ENCODE peak calls at places on chromosomes 3 and 15, in four cellular contexts. L is Daoy; W is activated T-helper 1 cell treated with anti-CD3 and anti-CD28 coated beads, Interleukin-12 subunit alpha, Interleukin-12 subunit beta, Interleukin-2, Interleukin-4 antibody, amounts not matched to agents 30 ng/mL and 10 ng/mL and 1 ng/mL, durations not matched to agents 14 hours and 24 hours and 36 hours; J is mesenchymal stem cell. Z is an unnamed sample.

GRCh38 chr3:140128217-140129137 is 193.5 kb downstream of the CLSTN2 start:
- DNase-seq in J (no peak), L (peak; percentile 64), W (no peak), Z (peak; percentile 47)

GRCh38 chr15:81388431-81388760 is 14.4 kb upstream of the TMC3 start:
- DNase-seq in L (no peak), J (peak; percentile 10), W (no peak), Z (no peak)

GRCh38 chr3:112327371-112327951 is 5.5 kb upstream of the CD200 start:
- DNase-seq in L (peak; percentile 50), W (peak; percentile 38), J (peak; percentile 63), Z (peak; percentile 79)

GRCh38 chr3:54931182-54931581 is 3.3 kb upstream of the LRTM1 start:
- DNase-seq in J (no peak), W (no peak), L (no peak), Z (no peak)

GRCh38 chr3:32325957-32326356 is 65.7 kb upstream of the CMTM7 start:
- DNase-seq in L (no peak), W (no peak), J (no peak), Z (no peak)

GRCh38 chr15:101448336-101448735 is 41.2 kb downstream of the PCSK6 start:
- DNase-seq in J (no peak), L (no peak), W (no peak), Z (no peak)

GRCh38 chr3:86244897-86245296 is 746.1 kb downstream of the VGLL3 start:
- DNase-seq in J (no peak), L (no peak), W (no peak), Z (no peak)

GRCh38 chr15:33543957-33544356 is 233.2 kb downstream of the RYR3 start:
- DNase-seq in J (no peak), W (no peak), L (no peak), Z (no peak)

GRCh38 chr3:42843730-42844713 is 31.7 kb downstream of the CYP8B1 start:
- DNase-seq in W (no peak), J (no peak), L (no peak), Z (no peak)

GRCh38 chr15:80121546-80121945 is 31.3 kb upstream of the FAH start:
- DNase-seq in J (no peak), W (no peak), L (peak; percentile 10), Z (no peak)

GRCh38 chr3:34277110-34277509 is 478.7 kb downstream of the PDCD6IP start:
- DNase-seq in W (no peak), L (no peak), J (no peak), Z (no peak)

GRCh38 chr15:52370010-52370409 is 74.4 kb upstream of the MYO5C start:
- DNase-seq in J (no peak), L (no peak), W (no peak), Z (no peak)

GRCh38 chr3:195731356-195731960 is 10.7 kb downstream of the MUC20 start:
- DNase-seq in J (no peak), L (no peak), W (no peak), Z (no peak)

GRCh38 chr3:24088782-24089181 is 143.7 kb downstream of the NR1D2 start:
- DNase-seq in L (no peak), J (peak; percentile 17), W (no peak), Z (no peak)

GRCh38 chr3:179973931-179974361 is 62.8 kb downstream of the PEX5L start:
- DNase-seq in J (no peak), W (no peak), L (peak; percentile 47), Z (no peak)

GRCh38 chr15:25716414-25717102 is 146.6 kb downstream of the ATP10A start:
- DNase-seq in W (no peak), L (no peak), J (no peak), Z (no peak)

GRCh38 chr3:115111632-115112031 is 35.5 kb downstream of the ZBTB20 start:
- DNase-seq in L (no peak), J (no peak), W (no peak), Z (no peak)

GRCh38 chr3:133384331-133385027 is 15.4 kb upstream of the BFSP2 start:
- DNase-seq in J (peak; percentile 40), L (peak; percentile 72), W (no peak), Z (peak; percentile 71)

GRCh38 chr15:85543741-85544155 is 163.3 kb downstream of the AKAP13 start:
- DNase-seq in W (peak; percentile 22), J (no peak), L (no peak), Z (peak; percentile 43)

GRCh38 chr3:186663351-186664118 is 2.3 kb upstream of the HRG start:
- DNase-seq in L (no peak), J (no peak), W (no peak), Z (no peak)

GRCh38 chr3:132445812-132446211 is 28.5 kb downstream of the DNAJC13 start:
- DNase-seq in L (peak; percentile 17), W (no peak), J (peak; percentile 83), Z (peak; percentile 78)

GRCh38 chr15:29616512-29616911 is 205.8 kb downstream of the TJP1 start:
- DNase-seq in W (no peak), J (peak; percentile 6), L (no peak), Z (peak; percentile 6)

GRCh38 chr3:88180398-88180999 is 30.7 kb downstream of the C3orf38 start:
- DNase-seq in L (peak; percentile 2), J (peak; percentile 59), W (no peak), Z (peak; percentile 48)

GRCh38 chr15:86165263-86166204 is 85.9 kb downstream of the AGBL1 start:
- DNase-seq in W (no peak), L (no peak), J (peak; percentile 59), Z (no peak)

GRCh38 chr3:12541625-12542024 is 3.7 kb downstream of the MKRN2OS start:
- DNase-seq in J (no peak), W (no peak), L (no peak), Z (no peak)

GRCh38 chr3:113264249-113264648 is 52.9 kb downstream of the BOC start:
- DNase-seq in W (no peak), L (no peak), J (no peak), Z (no peak)

GRCh38 chr3:15317164-15317477 is 15.3 kb downstream of the SH3BP5 start:
- DNase-seq in J (no peak), W (no peak), L (peak; percentile 25), Z (no peak)

GRCh38 chr3:99929409-99930139 is 111.9 kb downstream of the CMSS1 start:
- DNase-seq in W (no peak), L (peak; percentile 61), J (no peak), Z (no peak)

GRCh38 chr15:34647569-34648334 is 64.3 kb upstream of the GOLGA8B start:
- DNase-seq in J (no peak), W (no peak), L (peak; percentile 3), Z (no peak)

GRCh38 chr3:58292866-58293265 is 13.2 kb upstream of the RPP14 start:
- DNase-seq in W (no peak), J (no peak), L (no peak), Z (no peak)

GRCh38 chr15:31465083-31465955 is 138.7 kb downstream of the KLF13 start:
- DNase-seq in J (no peak), L (no peak), W (no peak), Z (no peak)

GRCh38 chr3:121883507-121883906 is 10.7 kb upstream of the SLC15A2 start:
- DNase-seq in W (no peak), L (peak; percentile 16), J (peak; percentile 10), Z (peak; percentile 44)

GRCh38 chr3:36823806-36824205 is 59.5 kb upstream of the DCLK3 start:
- DNase-seq in J (no peak), W (no peak), L (no peak), Z (no peak)

GRCh38 chr3:136959599-136959998 is 1.8 kb downstream of the IL20RB start:
- DNase-seq in J (no peak), L (no peak), W (no peak), Z (no peak)

GRCh38 chr3:114389156-114389555 is 95.3 kb downstream of the TIGIT start:
- DNase-seq in L (no peak), J (no peak), W (no peak), Z (no peak)

GRCh38 chr15:77630956-77631789 is 1.5 kb downstream of the LINGO1 start:
- DNase-seq in J (no peak), W (no peak), L (peak; percentile 19), Z (peak; percentile 12)

GRCh38 chr3:132124096-132124495 is 89.3 kb upstream of the CPNE4 start:
- DNase-seq in L (no peak), J (no peak), W (no peak), Z (no peak)

GRCh38 chr3:195001961-195002861 is 268.7 kb downstream of the XXYLT1 start:
- DNase-seq in W (no peak), L (peak; percentile 81), J (peak; percentile 41), Z (peak; percentile 80)